ENCODE peak calls at places on chromosomes 11 and 22, in four cellular contexts. K is CD4-positive, alpha-beta T cell; Q is right atrium auricular region; L is Caco-2. F is an unnamed sample.

GRCh38 chr22:35154937-35155387 is 89.0 kb downstream of the ISX start:
- DNase-seq in K (no peak), Q (no peak), L (peak; percentile 75), F (peak; percentile 82)

GRCh38 chr11:11841605-11842425 is at the start of gene USP47:
- DNase-seq in K (peak; percentile 93), Q (peak; percentile 86), L (peak; percentile 95), F (peak; percentile 95)

GRCh38 chr11:3186166-3186953 is 21.2 kb upstream of the OSBPL5 start:
- DNase-seq in K (no peak), Q (no peak), L (no peak), F (no peak)

GRCh38 chr22:36377022-36377631 is 10.6 kb downstream of the MYH9 start:
- DNase-seq in K (peak; percentile 46), Q (no peak), L (no peak), F (no peak)

GRCh38 chr11:124896071-124896750 is 1.5 kb downstream of the ROBO4 start:
- DNase-seq in K (no peak), Q (no peak), L (no peak), F (no peak)

GRCh38 chr11:69240332-69241074 is 53.5 kb upstream of the MYEOV start:
- DNase-seq in K (no peak), Q (peak; percentile 21), L (peak; percentile 52), F (peak; percentile 23)

GRCh38 chr11:29282088-29282487 is 734.7 kb downstream of the KCNA4 start:
- DNase-seq in K (no peak), Q (no peak), L (no peak), F (peak; percentile 13)

GRCh38 chr22:40001800-40002577 is 7.2 kb downstream of the FAM83F start:
- DNase-seq in K (no peak), Q (no peak), L (no peak), F (no peak)

GRCh38 chr11:19963697-19964340 is 196.5 kb downstream of the DBX1 start:
- DNase-seq in K (no peak), Q (no peak), L (no peak), F (no peak)

GRCh38 chr11:45580399-45580798 is 85.0 kb downstream of the CHST1 start:
- DNase-seq in K (no peak), Q (no peak), L (no peak), F (peak; percentile 28)

GRCh38 chr11:47593934-47594855 is at the start of gene C1QTNF4:
- DNase-seq in K (no peak), Q (no peak), L (no peak), F (no peak)

GRCh38 chr11:7512525-7513209 is 1.1 kb upstream of the PPFIBP2 start:
- DNase-seq in K (no peak), Q (peak; percentile 93), L (no peak), F (no peak)

GRCh38 chr11:126547161-126547560 is 191.7 kb downstream of the ST3GAL4 start:
- DNase-seq in K (no peak), Q (no peak), L (no peak), F (no peak)

GRCh38 chr22:36873614-36874308 is 13.0 kb downstream of the NCF4 start:
- DNase-seq in K (no peak), Q (no peak), L (peak; percentile 60), F (peak; percentile 59)

GRCh38 chr11:95254139-95254704 is 23.2 kb upstream of the SESN3 start:
- DNase-seq in K (peak; percentile 84), Q (peak; percentile 91), L (peak; percentile 81), F (peak; percentile 55)

GRCh38 chr11:10374386-10374785 is 69.5 kb downstream of the ADM start:
- DNase-seq in K (no peak), Q (no peak), L (no peak), F (no peak)

GRCh38 chr11:93740802-93741093 is 547 bp downstream of the TAF1D start:
- DNase-seq in K (peak; percentile 46), Q (peak; percentile 69), L (peak; percentile 84), F (peak; percentile 43)

GRCh38 chr11:95084509-95084908 is 5.1 kb upstream of the ENDOD1 start:
- DNase-seq in K (no peak), Q (no peak), L (no peak), F (no peak)

GRCh38 chr11:5600374-5600851 is 4.0 kb downstream of the TRIM6 start:
- DNase-seq in K (peak; percentile 54), Q (peak; percentile 79), L (peak; percentile 77), F (peak; percentile 72)

GRCh38 chr22:42475122-42475521 is 42.9 kb upstream of the NFAM1 start:
- DNase-seq in K (no peak), Q (no peak), L (no peak), F (no peak)

GRCh38 chr11:44778200-44779100 is 51.7 kb downstream of the TSPAN18 start:
- DNase-seq in K (no peak), Q (no peak), L (peak; percentile 22), F (no peak)

GRCh38 chr11:13962562-13963168 is at the start of gene SPON1:
- DNase-seq in K (peak; percentile 30), Q (no peak), L (peak; percentile 70), F (no peak)

GRCh38 chr11:82732734-82733443 is 775 bp downstream of the FAM181B start:
- DNase-seq in K (no peak), Q (no peak), L (no peak), F (peak; percentile 10)

GRCh38 chr11:5380740-5381342 is 2.8 kb upstream of the OR51M1 start:
- DNase-seq in K (no peak), Q (no peak), L (peak; percentile 71), F (peak; percentile 59)

GRCh38 chr22:44443641-44444235 is 54.3 kb downstream of the RTL6 start:
- DNase-seq in K (no peak), Q (no peak), L (no peak), F (no peak)

GRCh38 chr11:45100338-45100737 is 46.1 kb upstream of the PRDM11 start:
- DNase-seq in K (no peak), Q (no peak), L (no peak), F (no peak)

GRCh38 chr11:107776062-107776461 is 64.2 kb upstream of the SLN start:
- DNase-seq in K (no peak), Q (no peak), L (no peak), F (no peak)

GRCh38 chr22:46737976-46738641 is at the start of gene CERK:
- DNase-seq in K (peak; percentile 73), Q (peak; percentile 80), L (peak; percentile 61), F (peak; percentile 70)

GRCh38 chr11:118957968-118958367 is 1.9 kb downstream of the UPK2 start:
- DNase-seq in K (no peak), Q (no peak), L (no peak), F (no peak)

GRCh38 chr22:38032681-38033521 is 24.3 kb upstream of the PICK1 start:
- DNase-seq in K (no peak), Q (no peak), L (no peak), F (no peak)

GRCh38 chr22:36362819-36363377 is 24.9 kb downstream of the MYH9 start:
- DNase-seq in K (no peak), Q (no peak), L (no peak), F (no peak)

GRCh38 chr11:77381749-77382693 is 80.5 kb upstream of the GDPD4 start:
- DNase-seq in K (no peak), Q (no peak), L (no peak), F (no peak)

GRCh38 chr11:93648168-93648567 is 13.3 kb upstream of the CEP295 start:
- DNase-seq in K (no peak), Q (no peak), L (no peak), F (no peak)

GRCh38 chr22:17483670-17484372 is 79.5 kb upstream of the SLC25A18 start:
- DNase-seq in K (no peak), Q (no peak), L (no peak), F (no peak)

GRCh38 chr11:65290448-65291165 is 24.1 kb upstream of the CDC42EP2 start:
- DNase-seq in K (no peak), Q (peak; percentile 97), L (no peak), F (no peak)

GRCh38 chr22:28398987-28399386 is 280.7 kb downstream of the TTC28 start:
- DNase-seq in K (no peak), Q (no peak), L (no peak), F (no peak)
- TF ChIP-seq CTCF in K (no peak), Q (no peak), L (no peak), F (no peak)

GRCh38 chr11:987671-988070 is 48.8 kb downstream of the MUC6 start:
- DNase-seq in K (no peak), Q (no peak), L (no peak), F (no peak)

GRCh38 chr11:985848-986247 is 50.7 kb downstream of the MUC6 start:
- DNase-seq in K (no peak), Q (no peak), L (no peak), F (no peak)

GRCh38 chr11:986270-986951 is 50.1 kb downstream of the MUC6 start:
- DNase-seq in K (no peak), Q (no peak), L (peak; percentile 63), F (no peak)

GRCh38 chr11:985435-985834 is 51.1 kb downstream of the MUC6 start:
- DNase-seq in K (no peak), Q (no peak), L (no peak), F (no peak)

GRCh38 chr11:986952-987305 is 49.6 kb downstream of the MUC6 start:
- DNase-seq in K (no peak), Q (no peak), L (no peak), F (no peak)
- TF ChIP-seq CTCF in K (no peak), Q (no peak), L (no peak), F (no peak)

GRCh38 chr22:22377335-22377734 is 131.2 kb downstream of the ZNF280B start:
- DNase-seq in K (no peak), Q (no peak), L (no peak), F (no peak)

GRCh38 chr22:22376352-22376706 is 131.7 kb downstream of the VPREB1 start:
- DNase-seq in K (no peak), Q (no peak), L (no peak), F (no peak)

GRCh38 chr22:22384267-22384666 is 124.3 kb downstream of the ZNF280B start:
- DNase-seq in K (no peak), Q (no peak), L (no peak), F (no peak)

GRCh38 chr22:22378446-22379415 is 129.8 kb downstream of the ZNF280B start:
- DNase-seq in K (no peak), Q (no peak), L (no peak), F (no peak)

GRCh38 chr22:22380098-22381030 is 128.2 kb downstream of the ZNF280B start:
- DNase-seq in K (no peak), Q (no peak), L (no peak), F (peak; percentile 19)
- TF ChIP-seq CTCF in K (no peak), Q (no peak), L (peak; percentile 46), F (peak; percentile 14)

GRCh38 chr11:134483857-134484256 is 71.8 kb upstream of the B3GAT1 start:
- DNase-seq in K (no peak), Q (no peak), L (no peak), F (no peak)
- TF ChIP-seq CTCF in K (no peak), Q (no peak), L (no peak), F (no peak)